ENCODE peak calls at places on chromosomes 3 and 15, in four cellular contexts. R, Q, O and E are unnamed samples.

GRCh38 chr15:85477730-85478129 is 97.3 kb downstream of the AKAP13 start:
- DNase-seq in O (peak), Q (no peak), R (peak), E (no peak)

GRCh38 chr15:90376789-90377188 is 11.3 kb upstream of the IQGAP1 start:
- DNase-seq in O (no peak), Q (no peak), R (no peak), E (no peak)

GRCh38 chr3:187015903-187016638 is 85.7 kb downstream of the ST6GAL1 start:
- DNase-seq in R (no peak), O (no peak), Q (no peak), E (no peak)

GRCh38 chr3:16369885-16370284 is 104.9 kb downstream of the OXNAD1 start:
- DNase-seq in O (no peak), R (no peak), Q (no peak), E (peak)

GRCh38 chr3:72050048-72050632 is 265.2 kb upstream of the PROK2 start:
- DNase-seq in R (no peak), O (no peak), Q (no peak), E (no peak)

GRCh38 chr3:53045107-53045783 is 628 bp downstream of the SFMBT1 start:
- DNase-seq in Q (no peak), R (peak), O (peak), E (peak)

GRCh38 chr3:172107403-172107802 is 68.0 kb downstream of the FNDC3B start:
- DNase-seq in O (no peak), R (no peak), Q (no peak), E (peak)

GRCh38 chr3:66633564-66633963 is 132.7 kb upstream of the LRIG1 start:
- DNase-seq in Q (no peak), R (no peak), O (no peak), E (no peak)

GRCh38 chr3:97515076-97515475 is 249.5 kb upstream of the ARL6 start:
- DNase-seq in Q (no peak), R (no peak), O (no peak), E (no peak)

GRCh38 chr3:49519266-49519665 is 35.0 kb upstream of the BSN start:
- DNase-seq in R (no peak), O (no peak), Q (no peak), E (no peak)

GRCh38 chr3:76657909-76658308 is 382.0 kb upstream of the ROBO2 start:
- DNase-seq in O (no peak), R (no peak), Q (no peak), E (no peak)

GRCh38 chr3:80097674-80098073 is 329.9 kb upstream of the ROBO1 start:
- DNase-seq in O (no peak), Q (no peak), R (no peak), E (no peak)

DNA sequence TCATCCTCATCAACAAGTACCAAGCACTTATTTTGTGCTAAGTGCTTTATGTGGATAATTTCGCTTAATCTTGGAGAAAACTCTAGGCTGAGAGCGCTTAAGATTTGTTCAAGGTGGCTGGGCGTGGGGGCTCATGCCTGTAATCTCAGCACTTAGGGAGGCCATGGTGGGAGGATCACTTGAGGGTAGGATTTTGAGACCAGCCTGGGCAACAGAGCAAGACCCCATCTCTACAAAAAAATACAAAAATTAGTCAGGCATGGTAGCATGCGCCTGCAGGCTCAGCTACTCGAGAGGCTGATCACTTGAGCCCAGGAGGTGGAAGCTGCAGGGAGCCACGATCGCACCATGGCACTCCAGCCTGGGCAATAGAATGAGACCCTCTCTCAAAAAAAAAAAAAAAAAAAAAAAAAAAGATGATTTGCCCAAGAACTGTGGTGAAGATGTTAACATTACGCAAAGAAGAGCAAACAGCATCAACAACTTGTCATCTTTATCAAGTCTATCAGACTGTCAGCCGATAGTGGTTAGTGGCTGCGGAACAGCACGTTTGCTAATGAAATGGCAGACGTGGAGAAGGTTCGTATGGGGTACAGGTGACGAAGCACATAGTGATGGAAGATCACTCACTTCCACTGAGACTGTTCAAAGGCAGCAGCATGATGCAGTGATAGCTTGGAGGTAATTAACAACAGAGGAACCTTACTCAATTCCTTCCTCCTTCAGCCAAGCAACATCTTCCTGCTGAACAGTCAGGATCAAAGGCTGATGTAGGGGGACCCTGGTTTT is 27.8 kb downstream of the NRROS start:
- DNase-seq in O (no peak), Q (no peak), R (no peak), E (no peak)
- H3K4me2 ChIP-seq in O (no peak), Q (peak), R (no peak), E (no peak)

GRCh38 chr15:80818996-80819395 is 39.8 kb downstream of the CEMIP start:
- DNase-seq in Q (no peak), O (no peak), R (no peak), E (no peak)

GRCh38 chr15:80817901-80818300 is 38.7 kb downstream of the CEMIP start:
- DNase-seq in Q (no peak), O (no peak), R (no peak), E (no peak)

GRCh38 chr15:80820092-80820491 is 40.9 kb downstream of the CEMIP start:
- DNase-seq in R (no peak), Q (no peak), O (no peak), E (no peak)

GRCh38 chr15:80815076-80815475 is 35.9 kb downstream of the CEMIP start:
- DNase-seq in R (no peak), O (no peak), Q (no peak), E (peak)

DNA sequence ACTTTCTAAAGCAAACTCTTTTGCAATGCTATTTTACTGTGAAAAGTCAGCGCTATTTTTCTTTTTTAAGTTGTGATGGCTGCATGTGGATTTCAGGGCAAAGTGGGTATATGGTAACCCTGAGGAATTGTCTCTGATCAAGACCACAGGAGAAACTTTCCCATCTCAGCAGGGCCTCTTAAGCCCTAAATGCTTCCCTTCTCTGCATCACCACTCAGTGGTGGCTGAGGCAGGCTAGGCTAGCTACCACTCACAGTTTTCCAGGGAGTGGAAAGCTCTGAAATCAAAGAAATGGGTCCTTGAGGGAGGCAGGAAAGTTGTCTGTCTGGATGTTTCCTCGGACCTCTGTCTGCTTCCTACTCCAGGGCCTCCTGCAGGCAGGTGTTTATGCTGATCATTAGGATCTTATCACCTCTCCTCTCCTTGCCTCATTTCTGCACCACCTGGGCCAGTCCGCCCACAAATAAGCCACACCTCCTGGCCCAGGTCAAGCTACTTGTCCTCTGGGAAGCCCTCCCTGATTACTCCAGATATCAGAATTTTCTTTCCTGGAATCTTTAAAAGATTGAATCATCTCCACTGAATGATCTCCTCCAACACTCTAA is 37.0 kb downstream of the CEMIP start:
- DNase-seq in Q (no peak), R (no peak), O (no peak), E (peak)
- H3K27ac ChIP-seq in Q (no peak), R (no peak), O (no peak), E (no peak)

DNA sequence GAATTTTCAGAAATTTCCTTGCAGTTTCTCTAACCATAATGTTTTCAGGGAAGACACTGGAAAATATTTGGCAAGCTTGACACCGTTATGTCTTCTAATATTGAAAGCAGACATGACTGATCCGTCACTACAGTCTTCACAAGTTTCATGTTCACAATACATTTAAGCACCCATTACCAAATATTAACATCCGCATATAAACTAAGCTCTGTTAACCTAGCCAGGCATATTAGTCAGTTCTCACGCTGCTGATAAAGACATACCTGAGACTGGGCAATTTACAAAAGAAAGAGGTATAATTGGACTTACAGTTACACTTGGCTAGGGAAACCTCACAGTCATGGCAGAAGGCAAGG is 162.7 kb upstream of the LYSMD4 start:
- DNase-seq in O (no peak), Q (no peak), R (no peak), E (no peak)
- H3K4me2 ChIP-seq in O (no peak), Q (no peak), R (no peak), E (no peak)

DNA sequence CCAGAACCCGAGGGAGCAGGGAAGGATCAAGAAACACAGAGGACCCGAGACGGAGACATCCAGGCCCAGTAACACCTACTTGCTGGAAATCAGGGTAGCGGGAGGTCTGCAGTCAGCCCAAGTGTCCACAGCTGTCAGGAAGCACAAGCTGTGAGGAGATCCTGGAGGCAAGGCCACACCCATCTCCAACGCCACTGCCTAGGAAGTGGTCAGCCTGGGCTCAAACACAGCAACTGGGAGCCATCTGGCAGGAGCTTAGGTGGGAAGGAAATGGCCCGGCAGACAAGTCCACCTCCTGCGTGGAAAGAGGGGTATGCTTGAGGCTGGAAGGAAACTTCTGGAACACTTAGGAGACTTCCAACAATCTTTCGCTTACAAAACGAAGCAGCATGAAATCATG is 407.1 kb downstream of the VPS13C start:
- DNase-seq in R (peak), O (no peak), Q (no peak), E (no peak)
- H3K27ac ChIP-seq in R (no peak), O (no peak), Q (no peak), E (no peak)

DNA sequence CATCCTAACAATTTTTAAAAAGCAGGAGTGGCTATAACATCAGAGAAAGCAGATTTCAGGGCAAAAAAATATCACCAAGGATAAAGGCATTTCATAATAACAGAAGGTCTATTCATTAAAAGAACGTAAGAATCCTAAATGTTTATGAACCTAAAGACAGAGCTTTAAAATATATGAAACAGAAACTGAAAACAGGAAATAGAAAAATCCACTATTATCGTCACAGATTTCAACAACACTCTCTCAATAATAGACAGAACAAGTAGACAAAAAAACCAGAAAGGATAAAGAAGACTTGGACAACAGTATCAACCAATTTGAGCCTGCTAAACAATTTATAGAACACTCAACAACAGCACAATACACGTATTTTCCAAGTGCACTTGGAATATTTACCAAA is 71.4 kb downstream of the FBXL22 start:
- DNase-seq in Q (no peak), R (no peak), O (no peak), E (no peak)
- H3K4me2 ChIP-seq in Q (no peak), R (peak), O (no peak), E (no peak)

GRCh38 chr3:38283810-38284775 is 2.0 kb downstream of the SLC22A14 start:
- DNase-seq in Q (no peak), O (peak), R (peak), E (no peak)
- H3K27ac ChIP-seq in Q (no peak), O (no peak), R (no peak), E (no peak)

GRCh38 chr3:64740232-64740631 is 52.4 kb upstream of the ADAMTS9 start:
- DNase-seq in O (peak), Q (peak), R (peak), E (no peak)

GRCh38 chr3:64743166-64743565 is 55.4 kb upstream of the ADAMTS9 start:
- DNase-seq in R (no peak), O (no peak), Q (no peak), E (no peak)

GRCh38 chr3:64747682-64748081 is 59.9 kb upstream of the ADAMTS9 start:
- DNase-seq in Q (no peak), O (no peak), R (no peak), E (no peak)

GRCh38 chr3:64741344-64741743 is 53.5 kb upstream of the ADAMTS9 start:
- DNase-seq in O (peak), R (peak), Q (no peak), E (no peak)

GRCh38 chr3:64743844-64744243 is 56.0 kb upstream of the ADAMTS9 start:
- DNase-seq in Q (no peak), O (no peak), R (no peak), E (no peak)
- H3K4me2 ChIP-seq in Q (no peak), O (no peak), R (no peak), E (no peak)